ENCODE peak calls at places on chromosomes 5 and 9, in six cellular contexts. L is left ventricle myocardium inferior; G is WERI-Rb-1; S is neural progenitor cell; C is effector memory CD4-positive, alpha-beta T cell; R is cardiac muscle cell. Q is an unnamed sample.

GRCh38 chr9:107208121-107208520 is 75.0 kb upstream of the RAD23B start:
- DNase-seq in G (no peak), C (no peak), R (no peak), S (no peak), L (no peak), Q (no peak)

GRCh38 chr9:111720170-111720569 is 58.8 kb downstream of the GNG10 start:
- DNase-seq in L (no peak), S (no peak), R (no peak), G (no peak), C (no peak), Q (no peak)

GRCh38 chr5:33725846-33726245 is 165.9 kb downstream of the ADAMTS12 start:
- DNase-seq in C (no peak), G (no peak), S (no peak), L (no peak), R (no peak), Q (no peak)

GRCh38 chr5:138708761-138709160 is 44.5 kb upstream of the CTNNA1 start:
- DNase-seq in C (no peak), S (peak; percentile 21), L (no peak), G (no peak), R (no peak), Q (no peak)

GRCh38 chr9:84947412-84947972 is 278.0 kb downstream of the NTRK2 start:
- DNase-seq in L (peak; percentile 16), R (no peak), G (no peak), S (no peak), C (no peak), Q (no peak)

GRCh38 chr5:135576075-135576599 is 2.7 kb downstream of the CXCL14 start:
- DNase-seq in C (no peak), L (no peak), S (peak; percentile 57), R (no peak), G (no peak), Q (no peak)

GRCh38 chr9:136409557-136410455 is 608 bp downstream of the ENTR1 start:
- DNase-seq in L (no peak), G (no peak), C (peak; percentile 12), R (peak; percentile 48), S (peak; percentile 67), Q (no peak)

GRCh38 chr9:130124471-130124870 is 47.7 kb upstream of the NCS1 start:
- DNase-seq in R (no peak), L (no peak), C (no peak), S (no peak), G (no peak), Q (no peak)

GRCh38 chr9:73230257-73230656 is 78.6 kb downstream of the ANXA1 start:
- DNase-seq in G (no peak), C (no peak), S (no peak), L (no peak), R (no peak), Q (no peak)

GRCh38 chr5:116272281-116272941 is 187.6 kb downstream of the COMMD10 start:
- DNase-seq in S (no peak), C (no peak), G (no peak), R (no peak), L (no peak), Q (no peak)

GRCh38 chr5:34580983-34581382 is 75.1 kb upstream of the RAI14 start:
- DNase-seq in R (no peak), L (no peak), S (peak; percentile 64), C (no peak), G (no peak), Q (no peak)

GRCh38 chr5:131640043-131640856 is 5.2 kb upstream of the RAPGEF6 start:
- DNase-seq in L (no peak), G (peak; percentile 58), C (no peak), R (no peak), S (peak; percentile 42), Q (no peak)

GRCh38 chr9:128087262-128087661 is 19.2 kb downstream of the SLC25A25 start:
- DNase-seq in R (no peak), C (no peak), G (no peak), L (no peak), S (no peak), Q (no peak)

GRCh38 chr5:80308526-80308925 is 11.3 kb upstream of the SPZ1 start:
- DNase-seq in G (no peak), R (no peak), C (no peak), S (no peak), L (no peak), Q (no peak)

GRCh38 chr5:14332038-14332631 is 189.0 kb downstream of the TRIO start:
- DNase-seq in L (no peak), R (no peak), S (no peak), C (no peak), G (no peak), Q (no peak)

GRCh38 chr5:157286761-157287211 is 20.9 kb downstream of the CYFIP2 start:
- DNase-seq in R (peak; percentile 93), G (no peak), S (no peak), L (peak; percentile 70), C (no peak), Q (no peak)

GRCh38 chr9:99253772-99254431 is 31.8 kb downstream of the SEC61B start:
- DNase-seq in G (no peak), R (no peak), C (peak; percentile 18), L (no peak), S (peak; percentile 38), Q (peak; percentile 8)

GRCh38 chr5:32545102-32545847 is 40.1 kb upstream of the SUB1 start:
- DNase-seq in S (no peak), G (no peak), R (no peak), C (no peak), L (no peak), Q (no peak)

GRCh38 chr9:121154782-121155181 is 46.9 kb downstream of the RAB14 start:
- DNase-seq in L (no peak), G (no peak), R (no peak), S (no peak), C (no peak), Q (no peak)

GRCh38 chr9:114786251-114786650 is 19.6 kb downstream of the TNFSF15 start:
- DNase-seq in G (no peak), C (no peak), R (no peak), S (no peak), L (no peak), Q (no peak)

DNA sequence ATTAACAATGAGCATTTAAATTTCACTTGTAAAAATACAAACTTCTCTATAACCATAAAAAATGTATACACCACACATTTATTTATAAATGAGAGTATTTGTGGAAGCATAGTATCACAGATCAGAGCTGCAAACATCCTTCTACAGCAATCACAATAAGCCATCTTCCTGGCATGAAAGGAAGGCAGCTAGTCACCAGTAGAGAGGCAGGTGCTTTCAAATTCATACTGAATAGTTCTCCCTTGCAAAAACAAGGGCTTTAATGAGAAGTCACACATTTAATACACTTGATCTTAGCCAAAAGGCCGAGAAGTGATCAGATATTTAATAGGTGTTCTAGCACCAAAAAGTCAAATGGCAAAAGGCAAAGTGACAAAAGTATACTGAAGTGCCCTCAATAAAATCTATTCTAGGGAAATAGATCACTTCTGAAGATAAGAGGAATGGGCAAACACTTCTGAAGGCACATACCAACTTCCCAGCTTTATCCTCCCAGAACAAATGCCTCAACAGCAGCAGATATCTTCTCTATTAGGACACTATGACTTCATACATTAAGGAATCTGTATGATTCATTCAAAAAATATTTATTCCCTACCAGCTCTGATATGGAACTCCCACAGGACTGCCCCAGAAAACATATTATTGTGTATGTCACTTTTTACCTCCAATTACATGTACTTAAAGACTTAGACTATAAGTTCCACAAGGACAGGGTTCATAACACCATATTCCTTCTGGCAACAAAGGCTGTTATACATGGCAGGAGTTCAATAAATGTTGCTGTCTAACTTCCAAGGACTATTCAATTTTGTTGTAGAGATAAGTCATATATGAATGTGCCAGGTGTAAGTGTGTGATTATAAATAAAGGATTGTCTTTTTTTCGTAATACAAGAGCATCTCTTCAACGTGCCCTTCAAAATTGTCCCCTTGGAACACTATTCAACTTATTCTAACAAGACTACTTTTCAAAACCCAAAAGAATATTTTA is 31.7 kb downstream of the MAPKAP1 start:
- DNase-seq in R (no peak), S (no peak), G (no peak), L (no peak), C (no peak), Q (no peak)
- H3K27ac ChIP-seq in R (no peak overlapping the region), S (no peak overlapping the region), G (no peak overlapping the region), L (peak overlapping the region; percentile 50), C (no peak overlapping the region), Q (no peak overlapping the region)

GRCh38 chr5:173915310-173916005 is 27.3 kb downstream of the CPEB4 start:
- DNase-seq in C (no peak), S (no peak), L (no peak), R (peak; percentile 60), G (no peak), Q (no peak)

GRCh38 chr5:173913686-173914321 is 25.7 kb downstream of the CPEB4 start:
- DNase-seq in C (no peak), L (no peak), R (no peak), G (no peak), S (no peak), Q (no peak)

GRCh38 chr5:173919443-173919842 is 31.3 kb downstream of the CPEB4 start:
- DNase-seq in L (no peak), C (no peak), S (no peak), G (no peak), R (no peak), Q (no peak)

GRCh38 chr5:173917788-173918786 is 29.9 kb downstream of the CPEB4 start:
- DNase-seq in G (peak; percentile 74), R (peak; percentile 76), C (peak; percentile 37), S (peak; percentile 87), L (no peak), Q (no peak)

GRCh38 chr5:173916233-173916632 is 28.1 kb downstream of the CPEB4 start:
- DNase-seq in C (no peak), G (no peak), R (no peak), S (no peak), L (no peak), Q (no peak)
- H3K27ac ChIP-seq in C (no peak overlapping the region), G (no peak overlapping the region), R (peak overlapping the region; percentile 93), S (no peak overlapping the region), L (peak overlapping the region; percentile 87), Q (no peak overlapping the region)

DNA sequence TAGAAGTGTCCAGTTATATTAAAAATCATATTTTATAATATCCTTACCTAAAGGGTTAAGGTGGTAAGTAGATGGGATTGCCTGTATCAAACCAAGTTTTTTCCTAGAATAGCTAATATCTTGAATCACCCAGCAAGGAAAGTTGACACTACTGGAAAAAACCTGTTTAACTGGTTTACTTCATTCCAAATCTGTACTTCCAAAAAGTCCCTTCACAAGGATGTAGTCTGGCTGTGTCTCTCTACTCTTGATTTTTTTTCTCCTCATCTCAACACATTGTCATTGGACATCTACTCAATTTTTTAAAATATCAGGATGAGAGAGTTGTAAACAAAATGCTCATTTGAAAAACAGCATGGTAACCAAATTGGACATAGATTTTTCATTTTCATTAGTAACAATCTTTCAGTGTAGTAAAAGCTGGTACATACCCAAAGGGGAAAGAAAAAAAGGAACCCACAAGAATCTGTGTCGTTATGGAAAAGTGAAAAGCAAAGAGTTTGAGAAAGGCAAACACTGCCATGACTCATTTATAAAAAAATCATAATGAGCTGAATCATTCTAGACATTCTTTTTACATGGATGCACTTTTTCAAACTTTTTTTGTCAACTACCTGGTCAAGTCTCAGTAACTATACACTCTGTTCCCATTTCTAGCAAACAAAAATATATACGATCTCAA is 173.5 kb downstream of the GLIS3 start:
- DNase-seq in L (no peak), G (no peak), R (no peak), C (no peak), S (no peak), Q (no peak)
- H3K27ac ChIP-seq in L (no peak overlapping the region), G (no peak overlapping the region), R (no peak overlapping the region), C (no peak overlapping the region), S (no peak overlapping the region), Q (no peak overlapping the region)

DNA sequence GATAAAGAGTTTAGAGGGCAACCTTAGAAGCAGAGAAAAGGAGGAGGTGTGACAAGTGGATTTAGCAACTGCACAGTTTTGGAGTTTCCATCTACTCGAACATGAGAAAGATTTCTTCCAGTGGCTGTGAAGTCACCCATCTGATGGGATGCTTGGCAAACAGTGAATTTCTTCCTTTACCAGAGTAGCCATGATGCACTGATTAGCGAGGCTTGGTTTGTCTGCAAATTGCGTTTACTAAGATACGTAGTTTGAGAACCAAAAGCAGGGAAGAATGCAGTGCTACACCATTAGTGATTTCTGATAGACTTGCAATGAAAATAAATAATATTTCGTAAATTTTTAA is 813 bp upstream of the STARD4 start:
- DNase-seq in C (no peak), G (no peak), R (no peak), L (no peak), S (no peak), Q (no peak)
- H3K27ac ChIP-seq in C (peak overlapping the region; percentile 76), G (peak overlapping the region; percentile 74), R (peak overlapping the region; percentile 98), L (peak overlapping the region; percentile 82), S (peak overlapping the region; percentile 96), Q (peak overlapping the region; percentile 86)

Q was measured in substantia nigra.